ENCODE peak calls at places on chromosomes 3 and 15, in six cellular contexts. One of them, this sample, is unnamed. For H3K4me1, the result is how much of the 10 kb centered on the place peaks cover.

GRCh38 chr3:96796101-96796500 is 18.3 kb upstream of the EPHA6 start:
- DNase-seq in HCT116: no peak
- DNase-seq in tibial artery: no peak
- DNase-seq in thoracic aorta: no peak
- DNase-seq in CD8-positive, alpha-beta memory T cell: no peak
- DNase-seq in SK-N-SH: no peak
- DNase-seq in this sample: no peak

GRCh38 chr3:34009480-34009844 is 211.0 kb downstream of the PDCD6IP start:
- DNase-seq in HCT116: no peak
- DNase-seq in tibial artery: no peak
- DNase-seq in thoracic aorta: no peak
- DNase-seq in CD8-positive, alpha-beta memory T cell: no peak
- DNase-seq in SK-N-SH: no peak
- DNase-seq in this sample: no peak

GRCh38 chr3:46393554-46394434 is 13.1 kb downstream of the CCR5AS start:
- DNase-seq in HCT116: no peak
- DNase-seq in tibial artery: no peak
- DNase-seq in thoracic aorta: no peak
- DNase-seq in CD8-positive, alpha-beta memory T cell: no peak
- DNase-seq in SK-N-SH: no peak
- DNase-seq in this sample: no peak

GRCh38 chr3:111159391-111159790 is 87.8 kb downstream of the NECTIN3 start:
- DNase-seq in HCT116: no peak
- DNase-seq in tibial artery: no peak
- DNase-seq in thoracic aorta: no peak
- DNase-seq in CD8-positive, alpha-beta memory T cell: no peak
- DNase-seq in SK-N-SH: no peak
- DNase-seq in this sample: no peak

GRCh38 chr3:48274452-48274851 is 33.5 kb downstream of the ZNF589 start:
- DNase-seq in HCT116: no peak
- DNase-seq in tibial artery: no peak
- DNase-seq in thoracic aorta: no peak
- DNase-seq in CD8-positive, alpha-beta memory T cell: no peak
- DNase-seq in SK-N-SH: no peak
- DNase-seq in this sample: no peak

GRCh38 chr3:29384640-29385039 is 103.8 kb downstream of the RBMS3 start:
- DNase-seq in HCT116: no peak
- DNase-seq in tibial artery: no peak
- DNase-seq in thoracic aorta: no peak
- DNase-seq in CD8-positive, alpha-beta memory T cell: no peak
- DNase-seq in SK-N-SH: peak
- DNase-seq in this sample: no peak

GRCh38 chr3:184466413-184466960 is 86.6 kb downstream of the CHRD start:
- DNase-seq in HCT116: no peak
- DNase-seq in tibial artery: no peak
- DNase-seq in thoracic aorta: no peak
- DNase-seq in CD8-positive, alpha-beta memory T cell: no peak
- DNase-seq in SK-N-SH: no peak
- DNase-seq in this sample: no peak

GRCh38 chr3:16101295-16102186 is 72.9 kb upstream of the GALNT15 start:
- DNase-seq in HCT116: peak
- DNase-seq in tibial artery: no peak
- DNase-seq in thoracic aorta: no peak
- DNase-seq in CD8-positive, alpha-beta memory T cell: no peak
- DNase-seq in SK-N-SH: no peak
- DNase-seq in this sample: no peak

GRCh38 chr15:77033729-77034619 is 36.9 kb downstream of the TSPAN3 start:
- DNase-seq in HCT116: no peak
- DNase-seq in tibial artery: no peak
- DNase-seq in thoracic aorta: no peak
- DNase-seq in CD8-positive, alpha-beta memory T cell: peak
- DNase-seq in SK-N-SH: peak
- DNase-seq in this sample: no peak

GRCh38 chr3:154018100-154018696 is 103.0 kb upstream of the ARHGEF26 start:
- DNase-seq in HCT116: peak
- DNase-seq in tibial artery: no peak
- DNase-seq in thoracic aorta: no peak
- DNase-seq in CD8-positive, alpha-beta memory T cell: peak
- DNase-seq in SK-N-SH: peak
- DNase-seq in this sample: peak

GRCh38 chr3:65714138-65714537 is 324.6 kb downstream of the MAGI1 start:
- DNase-seq in HCT116: no peak
- DNase-seq in tibial artery: peak
- DNase-seq in thoracic aorta: no peak
- DNase-seq in CD8-positive, alpha-beta memory T cell: no peak
- DNase-seq in SK-N-SH: no peak
- DNase-seq in this sample: no peak

GRCh38 chr3:193971268-193971751 is 164.6 kb upstream of the HES1 start:
- DNase-seq in HCT116: no peak
- DNase-seq in tibial artery: no peak
- DNase-seq in thoracic aorta: no peak
- DNase-seq in CD8-positive, alpha-beta memory T cell: no peak
- DNase-seq in SK-N-SH: no peak
- DNase-seq in this sample: peak

GRCh38 chr3:58051196-58051595 is 43.0 kb downstream of the FLNB start:
- DNase-seq in HCT116: no peak
- DNase-seq in tibial artery: peak
- DNase-seq in thoracic aorta: no peak
- DNase-seq in CD8-positive, alpha-beta memory T cell: no peak
- DNase-seq in SK-N-SH: no peak
- DNase-seq in this sample: no peak

GRCh38 chr15:89833966-89834365 is 19.3 kb upstream of the ANPEP start:
- DNase-seq in HCT116: no peak
- DNase-seq in tibial artery: no peak
- DNase-seq in thoracic aorta: no peak
- DNase-seq in CD8-positive, alpha-beta memory T cell: no peak
- DNase-seq in SK-N-SH: no peak
- DNase-seq in this sample: no peak

GRCh38 chr3:47985376-47985775 is 30.8 kb downstream of the MAP4 start:
- DNase-seq in HCT116: no peak
- DNase-seq in tibial artery: no peak
- DNase-seq in thoracic aorta: no peak
- DNase-seq in CD8-positive, alpha-beta memory T cell: no peak
- DNase-seq in SK-N-SH: no peak
- DNase-seq in this sample: no peak

GRCh38 chr3:135055449-135055848 is 260.4 kb downstream of the EPHB1 start:
- DNase-seq in HCT116: no peak
- DNase-seq in tibial artery: no peak
- DNase-seq in thoracic aorta: no peak
- DNase-seq in CD8-positive, alpha-beta memory T cell: no peak
- DNase-seq in SK-N-SH: no peak
- DNase-seq in this sample: no peak

GRCh38 chr3:161305095-161305991 is 66.0 kb downstream of the SPTSSB start:
- DNase-seq in HCT116: no peak
- DNase-seq in tibial artery: no peak
- DNase-seq in thoracic aorta: no peak
- DNase-seq in CD8-positive, alpha-beta memory T cell: no peak
- DNase-seq in SK-N-SH: peak
- DNase-seq in this sample: peak

GRCh38 chr3:25587526-25587925 is 77.2 kb downstream of the TOP2B start:
- DNase-seq in HCT116: no peak
- DNase-seq in tibial artery: no peak
- DNase-seq in thoracic aorta: no peak
- DNase-seq in CD8-positive, alpha-beta memory T cell: no peak
- DNase-seq in SK-N-SH: no peak
- DNase-seq in this sample: no peak

GRCh38 chr3:156681003-156681402 is 6.6 kb downstream of the TIPARP start:
- DNase-seq in HCT116: no peak
- DNase-seq in tibial artery: no peak
- DNase-seq in thoracic aorta: no peak
- DNase-seq in CD8-positive, alpha-beta memory T cell: no peak
- DNase-seq in SK-N-SH: peak
- DNase-seq in this sample: no peak

GRCh38 chr3:113758389-113759029 is 11.7 kb downstream of the ATP6V1A start:
- DNase-seq in HCT116: no peak
- DNase-seq in tibial artery: no peak
- DNase-seq in thoracic aorta: no peak
- DNase-seq in CD8-positive, alpha-beta memory T cell: no peak
- DNase-seq in SK-N-SH: no peak
- DNase-seq in this sample: no peak

GRCh38 chr3:38658886-38659285 is 9.4 kb upstream of the SCN5A start:
- DNase-seq in HCT116: no peak
- DNase-seq in tibial artery: no peak
- DNase-seq in thoracic aorta: no peak
- DNase-seq in CD8-positive, alpha-beta memory T cell: no peak
- DNase-seq in SK-N-SH: peak
- DNase-seq in this sample: no peak

GRCh38 chr3:127738192-127738840 is 65.6 kb downstream of the ABTB1 start:
- DNase-seq in HCT116: no peak
- DNase-seq in tibial artery: no peak
- DNase-seq in thoracic aorta: no peak
- DNase-seq in CD8-positive, alpha-beta memory T cell: no peak
- DNase-seq in SK-N-SH: no peak
- DNase-seq in this sample: no peak

GRCh38 chr3:127741690-127742089 is 68.9 kb downstream of the ABTB1 start:
- DNase-seq in HCT116: no peak
- DNase-seq in tibial artery: no peak
- DNase-seq in thoracic aorta: no peak
- DNase-seq in CD8-positive, alpha-beta memory T cell: no peak
- DNase-seq in SK-N-SH: no peak
- DNase-seq in this sample: no peak

GRCh38 chr3:127741246-127741645 is 68.5 kb downstream of the ABTB1 start:
- DNase-seq in HCT116: no peak
- DNase-seq in tibial artery: peak
- DNase-seq in thoracic aorta: no peak
- DNase-seq in CD8-positive, alpha-beta memory T cell: no peak
- DNase-seq in SK-N-SH: no peak
- DNase-seq in this sample: no peak

GRCh38 chr3:127739347-127740135 is 66.8 kb downstream of the ABTB1 start:
- DNase-seq in HCT116: no peak
- DNase-seq in tibial artery: peak
- DNase-seq in thoracic aorta: no peak
- DNase-seq in CD8-positive, alpha-beta memory T cell: no peak
- DNase-seq in SK-N-SH: no peak
- DNase-seq in this sample: no peak

DNA sequence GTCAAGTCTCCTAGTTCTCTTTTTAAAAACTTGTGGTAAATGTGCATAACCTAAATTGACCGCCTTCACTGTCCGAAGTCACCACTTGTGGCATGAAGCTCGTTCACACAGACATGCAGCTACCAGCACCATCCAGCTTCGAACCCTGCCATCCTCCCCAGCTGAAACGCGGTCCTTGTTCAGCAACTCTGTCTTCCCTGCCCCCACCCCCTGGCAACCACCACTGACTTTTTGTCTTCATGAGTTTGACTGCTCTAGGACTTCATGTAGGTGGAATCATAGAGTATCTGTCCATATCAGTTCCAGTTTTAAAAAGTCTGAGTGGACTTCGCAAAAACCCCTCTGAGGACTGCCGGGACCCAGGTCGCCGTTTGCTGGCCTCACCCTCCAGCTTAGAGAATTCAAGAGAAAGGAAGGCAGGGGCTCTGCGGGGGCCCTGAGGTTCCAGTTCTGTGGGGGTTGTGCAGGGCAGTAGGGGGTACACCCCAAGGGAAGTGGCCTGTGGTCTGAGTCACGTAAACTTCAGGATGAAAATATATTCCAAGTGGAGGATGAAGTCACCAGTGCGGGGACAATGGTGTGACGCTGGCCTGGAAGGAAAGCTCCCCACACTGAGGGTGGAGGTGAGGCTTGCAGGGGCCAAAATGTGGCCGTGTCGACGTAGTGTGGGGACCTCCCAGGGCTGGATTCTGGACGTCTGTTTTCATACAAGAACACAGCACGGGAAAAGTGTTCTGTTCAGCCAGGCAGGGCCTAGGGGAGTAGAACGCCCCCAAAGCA is 67.6 kb downstream of the ABTB1 start:
- DNase-seq in HCT116: no peak
- DNase-seq in tibial artery: peak
- DNase-seq in thoracic aorta: no peak
- DNase-seq in CD8-positive, alpha-beta memory T cell: no peak
- DNase-seq in SK-N-SH: no peak
- DNase-seq in this sample: no peak
- H3K4me1 ChIP-seq in HCT116: under half
- H3K4me1 ChIP-seq in tibial artery: half or more
- H3K4me1 ChIP-seq in thoracic aorta: under half
- H3K4me1 ChIP-seq in CD8-positive, alpha-beta memory T cell: under half
- H3K4me1 ChIP-seq in SK-N-SH: under half
- H3K4me1 ChIP-seq in this sample: under half

DNA sequence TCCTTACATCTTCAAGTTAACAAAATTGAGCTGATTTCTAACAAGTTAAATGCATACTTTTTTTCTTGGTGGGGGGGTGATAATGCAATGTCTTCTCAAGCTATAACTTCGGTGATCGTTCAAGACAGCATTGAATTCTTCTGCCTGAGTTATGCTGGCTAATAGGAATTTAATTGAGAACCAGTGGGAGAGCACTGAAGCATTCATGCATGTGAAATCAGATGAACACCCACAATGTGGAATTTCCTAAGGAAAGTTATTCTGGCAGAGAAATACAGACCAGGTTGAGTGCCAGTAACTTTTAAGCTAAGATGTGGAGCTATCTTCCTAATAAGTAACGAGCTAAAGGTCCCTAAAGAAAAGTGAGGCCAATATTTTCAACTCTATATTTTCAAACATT is 3.0 kb downstream of the SPATA16 start:
- DNase-seq in HCT116: no peak
- DNase-seq in tibial artery: no peak
- DNase-seq in thoracic aorta: no peak
- DNase-seq in CD8-positive, alpha-beta memory T cell: no peak
- DNase-seq in SK-N-SH: no peak
- DNase-seq in this sample: no peak
- H3K4me3 ChIP-seq in HCT116: no peak
- H3K4me3 ChIP-seq in tibial artery: no peak
- H3K4me3 ChIP-seq in thoracic aorta: no peak
- H3K4me3 ChIP-seq in CD8-positive, alpha-beta memory T cell: no peak
- H3K4me3 ChIP-seq in SK-N-SH: no peak
- H3K4me3 ChIP-seq in this sample: no peak

GRCh38 chr15:38560456-38560926 is 4.1 kb downstream of the RASGRP1 start:
- DNase-seq in HCT116: no peak
- DNase-seq in tibial artery: no peak
- DNase-seq in thoracic aorta: no peak
- DNase-seq in CD8-positive, alpha-beta memory T cell: no peak
- DNase-seq in SK-N-SH: no peak
- DNase-seq in this sample: peak
- H3K27ac ChIP-seq in HCT116: no peak
- H3K27ac ChIP-seq in tibial artery: no peak
- H3K27ac ChIP-seq in thoracic aorta: no peak
- H3K27ac ChIP-seq in CD8-positive, alpha-beta memory T cell: peak
- H3K27ac ChIP-seq in SK-N-SH: no peak
- H3K27ac ChIP-seq in this sample: peak

GRCh38 chr15:35304389-35304788 is 219.3 kb upstream of the NANOGP8 start:
- DNase-seq in HCT116: no peak
- DNase-seq in tibial artery: no peak
- DNase-seq in thoracic aorta: no peak
- DNase-seq in CD8-positive, alpha-beta memory T cell: no peak
- DNase-seq in SK-N-SH: no peak
- DNase-seq in this sample: no peak

GRCh38 chr15:35299059-35299735 is 214.1 kb upstream of the NANOGP8 start:
- DNase-seq in HCT116: no peak
- DNase-seq in tibial artery: no peak
- DNase-seq in thoracic aorta: no peak
- DNase-seq in CD8-positive, alpha-beta memory T cell: no peak
- DNase-seq in SK-N-SH: no peak
- DNase-seq in this sample: no peak

GRCh38 chr15:35305031-35305555 is 220.0 kb upstream of the NANOGP8 start:
- DNase-seq in HCT116: no peak
- DNase-seq in tibial artery: no peak
- DNase-seq in thoracic aorta: no peak
- DNase-seq in CD8-positive, alpha-beta memory T cell: no peak
- DNase-seq in SK-N-SH: no peak
- DNase-seq in this sample: no peak

GRCh38 chr15:35301088-35301487 is 216.0 kb upstream of the NANOGP8 start:
- DNase-seq in HCT116: no peak
- DNase-seq in tibial artery: no peak
- DNase-seq in thoracic aorta: no peak
- DNase-seq in CD8-positive, alpha-beta memory T cell: no peak
- DNase-seq in SK-N-SH: no peak
- DNase-seq in this sample: no peak

GRCh38 chr15:35302340-35302739 is 217.2 kb upstream of the NANOGP8 start:
- DNase-seq in HCT116: no peak
- DNase-seq in tibial artery: no peak
- DNase-seq in thoracic aorta: no peak
- DNase-seq in CD8-positive, alpha-beta memory T cell: no peak
- DNase-seq in SK-N-SH: no peak
- DNase-seq in this sample: no peak
- H3K4me1 ChIP-seq in HCT116: under half
- H3K4me1 ChIP-seq in tibial artery: under half
- H3K4me1 ChIP-seq in thoracic aorta: under half
- H3K4me1 ChIP-seq in CD8-positive, alpha-beta memory T cell: under half
- H3K4me1 ChIP-seq in SK-N-SH: under half
- H3K4me1 ChIP-seq in this sample: under half